ENCODE peak calls at places on chromosomes 1 and 21, in nine cellular contexts. P, S, R, G, V, E, T, X and I are unnamed samples.

GRCh38 chr1:234478481-234479309 is at the start of gene TARBP1:
- DNase-seq in P (peak; percentile 19), S (peak; percentile 60), R (no peak), G (peak; percentile 53), V (peak; percentile 44), E (peak; percentile 98), T (peak; percentile 88), X (peak; percentile 89), I (peak; percentile 86)

GRCh38 chr1:48055854-48056253 is 58.7 kb upstream of the TRABD2B start:
- DNase-seq in P (no peak), S (no peak), R (no peak), G (no peak), V (no peak), E (no peak), T (no peak), X (no peak), I (no peak)

GRCh38 chr1:86965012-86965826 is 50.8 kb downstream of the HS2ST1 start:
- DNase-seq in P (peak; percentile 18), S (peak; percentile 5), R (no peak), G (peak; percentile 0), V (no peak), E (peak; percentile 44), T (no peak), X (no peak), I (peak; percentile 59)

GRCh38 chr1:211485480-211485857 is 6.5 kb downstream of the RD3 start:
- DNase-seq in P (no peak), S (no peak), R (no peak), G (no peak), V (no peak), E (no peak), T (peak; percentile 38), X (peak; percentile 47), I (no peak)

GRCh38 chr1:23634840-23635642 is 56.6 kb upstream of the RPL11 start:
- DNase-seq in P (no peak), S (peak; percentile 73), R (no peak), G (peak; percentile 60), V (no peak), E (peak; percentile 93), T (peak; percentile 47), X (peak; percentile 80), I (peak; percentile 75)

GRCh38 chr1:230308039-230308438 is 118.1 kb downstream of the PGBD5 start:
- DNase-seq in P (peak; percentile 18), S (peak; percentile 77), R (peak; percentile 77), G (peak; percentile 99), V (no peak), E (peak; percentile 57), T (peak; percentile 79), X (no peak), I (peak; percentile 91)

GRCh38 chr1:239308701-239309333 is 77.6 kb upstream of the CHRM3 start:
- DNase-seq in P (no peak), S (no peak), R (no peak), G (peak; percentile 12), V (no peak), E (no peak), T (no peak), X (peak; percentile 63), I (peak; percentile 55)

GRCh38 chr1:94020764-94021579 is 100.0 kb downstream of the ABCA4 start:
- DNase-seq in P (no peak), S (peak; percentile 83), R (no peak), G (peak; percentile 69), V (no peak), E (peak; percentile 61), T (no peak), X (no peak), I (peak; percentile 94)

GRCh38 chr1:96565546-96565945 is 156.0 kb upstream of the PTBP2 start:
- DNase-seq in P (no peak), S (no peak), R (no peak), G (no peak), V (no peak), E (no peak), T (no peak), X (no peak), I (no peak)

GRCh38 chr1:113178522-113178921 is 105.5 kb downstream of the LRIG2 start:
- DNase-seq in P (no peak), S (no peak), R (no peak), G (no peak), V (no peak), E (no peak), T (no peak), X (no peak), I (no peak)

GRCh38 chr1:75614455-75615379 is 3.8 kb upstream of the SLC44A5 start:
- DNase-seq in P (no peak), S (no peak), R (no peak), G (peak; percentile 28), V (peak; percentile 8), E (peak; percentile 39), T (peak; percentile 43), X (peak; percentile 72), I (peak; percentile 50)

GRCh38 chr1:27487927-27488522 is 1.9 kb downstream of the WASF2 start:
- DNase-seq in P (no peak), S (no peak), R (no peak), G (no peak), V (no peak), E (no peak), T (no peak), X (no peak), I (no peak)

GRCh38 chr1:75725256-75725655 is 747 bp downstream of the ACADM start:
- DNase-seq in P (no peak), S (peak; percentile 15), R (no peak), G (no peak), V (no peak), E (peak; percentile 10), T (no peak), X (no peak), I (no peak)

GRCh38 chr1:175168782-175169181 is 23.8 kb downstream of the KIAA0040 start:
- DNase-seq in P (no peak), S (no peak), R (no peak), G (no peak), V (no peak), E (no peak), T (no peak), X (no peak), I (peak; percentile 44)

GRCh38 chr1:227299238-227299637 is 19.1 kb downstream of the CDC42BPA start:
- DNase-seq in P (no peak), S (no peak), R (no peak), G (peak; percentile 28), V (no peak), E (peak; percentile 36), T (no peak), X (no peak), I (no peak)

GRCh38 chr1:149888999-149889289 is 10.4 kb upstream of the BOLA1 start:
- DNase-seq in P (no peak), S (peak; percentile 54), R (no peak), G (peak; percentile 49), V (no peak), E (no peak), T (no peak), X (no peak), I (no peak)

GRCh38 chr1:112209493-112209892 is 186.5 kb upstream of the CTTNBP2NL start:
- DNase-seq in P (no peak), S (no peak), R (no peak), G (no peak), V (no peak), E (no peak), T (no peak), X (no peak), I (no peak)

GRCh38 chr1:203148127-203148526 is 20.6 kb downstream of the ADORA1 start:
- DNase-seq in P (no peak), S (no peak), R (no peak), G (no peak), V (no peak), E (no peak), T (no peak), X (no peak), I (no peak)

GRCh38 chr1:65792671-65793358 is at the start of gene PDE4B:
- DNase-seq in P (no peak), S (no peak), R (no peak), G (no peak), V (no peak), E (peak; percentile 55), T (peak; percentile 35), X (no peak), I (peak; percentile 22)

GRCh38 chr1:203076031-203076511 is 9.7 kb downstream of the MYOG start:
- DNase-seq in P (no peak), S (no peak), R (no peak), G (no peak), V (no peak), E (no peak), T (no peak), X (peak; percentile 56), I (no peak)

GRCh38 chr1:95072117-95072516 is 634 bp downstream of the ALG14 start:
- DNase-seq in P (no peak), S (no peak), R (no peak), G (no peak), V (no peak), E (no peak), T (no peak), X (no peak), I (no peak)

GRCh38 chr1:197954718-197955418 is 37.7 kb downstream of the LHX9 start:
- DNase-seq in P (no peak), S (no peak), R (no peak), G (no peak), V (no peak), E (no peak), T (no peak), X (no peak), I (no peak)

GRCh38 chr1:180975551-180975950 is 47.1 kb downstream of the STX6 start:
- DNase-seq in P (no peak), S (no peak), R (no peak), G (no peak), V (no peak), E (no peak), T (no peak), X (no peak), I (no peak)

GRCh38 chr1:185499986-185500626 is 183.1 kb upstream of the IVNS1ABP start:
- DNase-seq in P (peak; percentile 55), S (peak; percentile 85), R (no peak), G (peak; percentile 81), V (no peak), E (peak; percentile 86), T (no peak), X (no peak), I (peak; percentile 73)

GRCh38 chr1:184563308-184563707 is 176.5 kb downstream of the C1orf21 start:
- DNase-seq in P (peak; percentile 3), S (peak; percentile 10), R (no peak), G (peak; percentile 27), V (no peak), E (peak; percentile 26), T (no peak), X (no peak), I (no peak)

GRCh38 chr21:43808367-43808766 is 19.0 kb downstream of the RRP1 start:
- DNase-seq in P (no peak), S (no peak), R (no peak), G (no peak), V (no peak), E (no peak), T (no peak), X (peak; percentile 59), I (no peak)

GRCh38 chr1:30744060-30744756 is 13.4 kb downstream of the LAPTM5 start:
- DNase-seq in P (no peak), S (peak; percentile 47), R (no peak), G (no peak), V (no peak), E (peak; percentile 41), T (no peak), X (peak; percentile 75), I (no peak)

GRCh38 chr1:7255303-7256058 is 470.2 kb downstream of the CAMTA1 start:
- DNase-seq in P (no peak), S (peak; percentile 45), R (no peak), G (peak; percentile 30), V (no peak), E (peak; percentile 49), T (no peak), X (no peak), I (peak; percentile 56)

GRCh38 chr1:88973520-88974137 is 18.8 kb downstream of the KYAT3 start:
- DNase-seq in P (no peak), S (peak; percentile 37), R (no peak), G (no peak), V (no peak), E (peak; percentile 29), T (no peak), X (no peak), I (peak; percentile 36)

GRCh38 chr21:35084869-35085268 is 35.8 kb upstream of the RUNX1 start:
- DNase-seq in P (peak; percentile 63), S (peak; percentile 89), R (no peak), G (peak; percentile 97), V (no peak), E (peak; percentile 76), T (no peak), X (no peak), I (peak; percentile 60)